ENCODE peak calls at places on chromosomes 3 and 15, in four cellular contexts. P is IMR-90, Q is A549, Y is HepG2. Z is an unnamed sample.

GRCh38 chr3:126322181-126322967 is 34.8 kb downstream of the KLF15 start:
- DNase-seq in Q (no peak), P (no peak), Y (peak), Z (no peak)

GRCh38 chr3:62677926-62678325 is 197.3 kb downstream of the CADPS start:
- DNase-seq in Q (no peak), Y (no peak), P (no peak), Z (no peak)

GRCh38 chr3:99953596-99953995 is 135.9 kb downstream of the CMSS1 start:
- DNase-seq in Q (no peak), P (no peak), Y (no peak), Z (no peak)

GRCh38 chr3:179613807-179614206 is 9.2 kb downstream of the NDUFB5 start:
- DNase-seq in Y (no peak), P (peak), Q (no peak), Z (no peak)

GRCh38 chr3:128281461-128282367 is 128.4 kb downstream of the EEFSEC start:
- DNase-seq in Q (no peak), Y (no peak), P (no peak), Z (no peak)

GRCh38 chr15:69081310-69082004 is 67.0 kb downstream of the NOX5 start:
- DNase-seq in Y (no peak), P (peak), Q (no peak), Z (no peak)

GRCh38 chr15:90029024-90029423 is 27.9 kb downstream of the ZNF710 start:
- DNase-seq in Y (peak), P (no peak), Q (no peak), Z (no peak)

GRCh38 chr3:195101927-195102608 is 168.9 kb downstream of the XXYLT1 start:
- DNase-seq in Q (no peak), Y (no peak), P (no peak), Z (no peak)

GRCh38 chr3:24793896-24794295 is 299.2 kb upstream of the THRB start:
- DNase-seq in Q (no peak), Y (no peak), P (no peak), Z (no peak)

GRCh38 chr3:187610926-187611545 is 59.2 kb downstream of the SST start:
- DNase-seq in P (peak), Y (no peak), Q (no peak), Z (no peak)

GRCh38 chr3:47636225-47636624 is 57.6 kb upstream of the CSPG5 start:
- DNase-seq in Y (no peak), Q (no peak), P (no peak), Z (no peak)

GRCh38 chr15:64877435-64877834 is 34.3 kb upstream of the ANKDD1A start:
- DNase-seq in Q (no peak), P (no peak), Y (no peak), Z (no peak)

GRCh38 chr3:18027161-18027939 is 284.9 kb upstream of the TBC1D5 start:
- DNase-seq in Q (no peak), P (no peak), Y (no peak), Z (no peak)

GRCh38 chr3:196063049-196063448 is 18.8 kb downstream of the TFRC start:
- DNase-seq in P (peak), Y (no peak), Q (no peak), Z (no peak)

GRCh38 chr3:141669434-141669833 is 68.7 kb upstream of the RNF7 start:
- DNase-seq in P (no peak), Y (no peak), Q (no peak), Z (no peak)

DNA sequence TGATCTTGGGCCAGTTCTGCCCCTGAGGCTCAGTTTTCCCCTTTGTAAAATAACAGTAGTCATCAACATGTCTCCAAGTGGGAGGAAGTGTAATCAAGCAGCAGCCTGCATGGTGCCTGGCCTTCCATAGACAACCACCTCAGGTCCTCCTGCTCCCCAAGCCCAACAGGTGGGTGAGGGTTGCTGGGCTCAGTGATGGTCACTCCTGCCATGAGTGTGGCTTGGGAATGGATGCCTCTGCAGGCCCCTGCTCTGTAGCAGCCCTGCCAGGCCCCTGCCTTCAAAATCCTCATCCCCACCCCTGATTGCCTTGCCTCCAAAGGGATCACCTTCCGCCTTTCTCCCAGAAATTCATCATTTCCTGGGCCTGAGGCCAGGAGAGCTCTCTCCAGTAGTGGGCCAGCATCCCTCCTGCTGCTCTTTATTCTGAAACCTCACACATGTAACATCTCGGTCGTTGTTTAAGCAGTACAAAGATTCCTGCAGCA is 59.0 kb upstream of the SLC6A1 start:
- DNase-seq in Y (no peak), P (no peak), Q (no peak), Z (no peak)
- TF ChIP-seq MAZ in Y (no peak), P (no peak), Q (no peak), Z (no peak)

DNA sequence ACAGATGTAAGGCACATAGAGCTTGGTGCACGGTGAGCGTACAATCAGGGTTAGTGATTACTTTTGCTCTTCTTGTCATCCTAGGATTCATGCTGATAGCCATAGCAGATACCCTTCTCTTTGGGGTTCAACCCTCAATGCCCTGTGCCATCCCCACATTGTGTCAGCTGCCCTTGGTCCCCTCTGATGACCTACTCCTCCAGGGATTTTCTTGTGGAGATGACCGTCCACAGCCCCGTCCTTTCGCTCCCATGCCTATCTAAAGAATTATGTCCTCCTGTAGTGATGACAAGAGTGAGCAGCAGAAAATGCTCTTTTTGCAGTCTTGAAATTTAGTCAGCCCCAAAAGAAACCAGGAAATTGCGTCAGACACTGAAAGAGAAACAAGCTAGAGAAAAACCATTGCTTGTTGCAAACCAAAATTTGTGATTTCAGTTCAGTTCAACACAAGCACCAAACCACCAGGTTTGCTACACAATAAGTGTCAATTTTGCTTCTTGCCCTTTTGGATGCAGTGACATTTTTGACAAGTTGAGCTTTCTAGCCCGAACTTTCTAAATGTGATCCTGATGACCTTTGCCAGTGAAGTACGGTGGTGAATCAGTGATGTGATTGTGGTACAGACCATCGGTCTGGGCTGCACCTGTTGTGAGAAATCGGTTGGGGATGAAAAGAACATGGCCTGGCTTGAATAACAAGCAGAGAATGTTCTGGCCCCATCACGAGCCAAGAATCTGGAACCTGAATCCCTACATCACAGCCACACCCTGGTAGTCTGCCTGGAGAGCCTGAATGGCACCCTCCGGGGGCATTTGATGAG is 41.3 kb downstream of the CMTM7 start:
- DNase-seq in P (peak), Q (no peak), Y (no peak), Z (no peak)
- TF ChIP-seq MAZ in P (no peak), Q (no peak), Y (no peak), Z (no peak)

GRCh38 chr3:122258757-122259371 is 66.2 kb upstream of the CSTA start:
- DNase-seq in Y (peak), Q (peak), P (peak), Z (peak)
- TF ChIP-seq MAZ in Y (no peak), Q (no peak), P (no peak), Z (no peak)

GRCh38 chr3:52143156-52143555 is 11.1 kb downstream of the POC1A start:
- DNase-seq in Y (no peak), Q (no peak), P (no peak), Z (no peak)

GRCh38 chr3:52141751-52142150 is 12.5 kb downstream of the POC1A start:
- DNase-seq in Y (no peak), Q (no peak), P (no peak), Z (no peak)

GRCh38 chr3:52137311-52137710 is 16.9 kb downstream of the POC1A start:
- DNase-seq in Q (no peak), P (no peak), Y (no peak), Z (no peak)

GRCh38 chr3:52140792-52141191 is 13.4 kb downstream of the POC1A start:
- DNase-seq in Y (no peak), P (no peak), Q (no peak), Z (no peak)

DNA sequence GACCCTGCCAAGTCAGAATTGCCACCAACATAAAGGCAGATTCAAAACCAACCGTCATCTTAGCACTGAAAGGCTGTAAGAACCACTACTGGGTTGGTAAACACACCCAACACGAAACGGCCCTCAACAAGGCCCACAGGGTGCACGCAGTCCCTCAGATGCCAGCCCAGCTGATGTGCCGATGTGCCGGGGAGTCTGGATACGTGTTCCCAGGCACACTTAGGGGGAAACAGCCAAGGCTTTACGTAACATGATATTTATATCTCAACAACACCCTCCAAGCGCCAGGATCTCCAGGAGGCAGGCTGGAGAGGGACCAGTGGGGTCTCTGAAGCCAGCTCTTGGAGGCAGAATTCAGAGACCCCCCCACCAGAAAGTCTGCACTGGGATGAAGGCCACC is 14.2 kb downstream of the POC1A start:
- DNase-seq in P (no peak), Y (no peak), Q (no peak), Z (no peak)
- TF ChIP-seq MAZ in P (no peak), Y (no peak), Q (no peak), Z (no peak)

GRCh38 chr3:176430244-176430893 is 766.9 kb downstream of the TBL1XR1 start:
- DNase-seq in Q (peak), P (peak), Y (peak), Z (peak)
- TF ChIP-seq MAZ in Q (no peak), P (no peak), Y (no peak), Z (no peak)

GRCh38 chr3:14319654-14320182 is 82.7 kb upstream of the SLC6A6 start:
- DNase-seq in P (peak), Q (peak), Y (peak), Z (peak)
- TF ChIP-seq MAZ in P (no peak), Q (no peak), Y (no peak), Z (no peak)

DNA sequence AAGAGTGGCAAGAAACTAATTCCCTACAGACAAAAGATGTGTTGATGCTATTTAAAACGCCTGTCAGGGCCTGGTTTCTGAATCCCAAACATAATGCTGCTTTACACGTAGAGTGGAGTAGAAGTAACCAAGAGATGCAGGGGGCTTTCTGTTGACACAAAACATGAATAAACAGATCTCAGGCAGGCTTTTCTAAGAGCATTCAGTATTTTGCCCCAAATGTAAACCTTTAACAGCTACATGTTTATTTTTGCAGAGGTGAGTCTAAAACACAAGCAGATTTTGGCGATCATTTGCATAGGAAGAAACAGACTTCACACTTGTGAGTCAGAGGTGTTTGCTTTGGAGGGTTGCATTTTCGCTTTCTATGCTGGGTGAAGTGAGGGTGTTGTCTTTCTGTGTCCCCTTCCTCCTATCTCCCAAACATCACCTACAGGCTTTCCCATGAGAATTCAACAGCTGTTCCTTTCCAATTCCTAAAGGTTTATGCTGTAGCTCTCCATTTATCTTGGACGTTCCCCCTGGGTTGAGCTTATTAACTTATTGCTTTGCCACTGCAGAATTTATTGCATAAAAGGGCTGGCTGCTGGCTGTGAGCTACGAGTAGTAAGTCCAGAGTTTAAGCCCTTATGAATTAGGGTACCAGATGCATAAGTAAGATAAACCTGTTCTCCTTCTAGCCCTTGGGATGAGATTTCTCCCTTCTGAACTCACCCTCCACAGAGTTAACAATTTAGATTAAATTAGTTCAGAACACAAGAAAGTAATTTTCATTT is 156.7 kb downstream of the DIPK2A start:
- DNase-seq in P (no peak), Q (no peak), Y (no peak), Z (no peak)
- TF ChIP-seq MAZ in P (no peak), Q (no peak), Y (no peak), Z (no peak)

DNA sequence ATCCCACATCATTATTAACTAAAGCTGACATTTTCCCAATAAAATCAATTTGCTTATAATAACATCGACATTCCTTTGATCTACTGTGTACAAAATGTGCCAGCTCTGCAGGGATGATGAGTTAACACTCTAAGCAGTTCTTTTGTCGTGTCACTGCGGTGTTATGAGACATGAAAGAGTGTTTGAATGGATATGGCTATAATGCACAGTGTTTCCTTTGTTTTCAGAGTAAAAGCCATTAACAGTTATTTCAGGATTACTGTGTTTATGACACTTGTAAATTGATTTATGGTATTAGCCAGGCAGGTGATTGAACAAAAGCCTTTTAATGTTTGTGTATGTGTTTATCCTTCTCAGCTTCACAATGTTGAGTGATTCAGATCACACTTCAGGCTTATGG is 115.6 kb downstream of the CHL1 start:
- DNase-seq in Y (no peak), Q (no peak), P (no peak), Z (no peak)
- TF ChIP-seq MAZ in Y (no peak), Q (no peak), P (no peak), Z (no peak)

DNA sequence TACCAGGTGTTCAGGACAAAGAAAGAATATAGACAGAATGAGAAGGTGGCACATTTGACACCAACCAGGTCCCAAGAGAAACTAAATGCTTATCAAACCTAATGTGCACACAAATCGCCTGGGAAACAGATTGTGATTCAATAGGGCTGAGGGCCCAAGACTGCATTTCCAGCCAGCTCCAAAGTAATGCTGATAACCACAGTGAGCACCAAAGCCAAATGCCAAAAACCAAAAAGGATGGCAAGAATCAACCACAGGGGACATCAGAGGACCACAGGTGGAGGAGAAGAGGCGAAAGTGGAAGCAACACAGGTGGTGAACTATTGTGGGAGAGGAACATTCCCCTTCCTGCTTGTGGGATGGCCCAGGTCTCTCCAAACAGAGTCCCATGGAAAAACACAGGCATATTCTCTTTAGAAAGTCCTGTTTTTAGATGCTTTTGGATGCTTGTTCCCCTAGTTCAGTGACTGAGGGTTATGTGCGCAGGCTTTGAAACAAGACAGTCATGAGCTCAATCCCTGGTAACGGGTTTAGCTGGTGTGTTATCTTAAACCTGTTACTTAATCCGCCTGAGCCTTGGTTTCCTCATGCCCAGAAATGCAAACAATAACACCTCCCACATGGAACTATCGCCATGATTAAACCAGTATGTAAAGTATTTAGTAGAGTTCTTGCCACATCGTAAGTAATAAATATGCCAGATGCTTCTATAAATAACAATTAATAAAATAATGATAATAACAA is 241.7 kb downstream of the ATP8B4 start:
- DNase-seq in P (peak), Y (no peak), Q (no peak), Z (no peak)
- TF ChIP-seq MAZ in P (no peak), Y (no peak), Q (no peak), Z (no peak)

GRCh38 chr3:193640728-193641127 is 47.7 kb downstream of the OPA1 start:
- DNase-seq in P (peak), Y (no peak), Q (no peak), Z (no peak)

GRCh38 chr3:193641376-193641775 is 48.4 kb downstream of the OPA1 start:
- DNase-seq in Q (no peak), P (no peak), Y (no peak), Z (no peak)

GRCh38 chr3:193650585-193650984 is 57.6 kb downstream of the OPA1 start:
- DNase-seq in P (no peak), Y (no peak), Q (no peak), Z (no peak)

GRCh38 chr3:193648542-193649076 is 55.6 kb downstream of the OPA1 start:
- DNase-seq in Q (no peak), P (no peak), Y (no peak), Z (no peak)

DNA sequence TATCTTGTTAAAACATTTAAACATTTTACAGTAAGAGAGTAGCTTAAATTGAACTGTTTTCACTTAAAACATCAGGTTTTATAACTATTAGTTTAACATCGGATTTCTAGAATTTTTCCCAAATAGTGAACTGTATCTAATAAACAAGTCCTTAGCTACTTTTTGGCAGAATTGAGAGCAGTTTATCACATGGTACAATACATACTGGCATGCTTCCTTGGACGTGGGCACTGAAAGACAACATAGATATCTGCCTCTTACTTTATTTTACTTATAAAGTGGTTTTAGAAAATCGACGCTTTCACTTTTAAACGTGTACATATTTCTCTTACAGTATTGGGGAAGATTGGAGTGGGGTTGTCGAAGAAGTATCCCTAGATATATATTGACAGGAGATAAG is 52.8 kb downstream of the OPA1 start:
- DNase-seq in Y (no peak), Q (no peak), P (no peak), Z (no peak)
- TF ChIP-seq MAZ in Y (no peak), Q (no peak), P (no peak), Z (no peak)

Z was measured in K562.